ENCODE peak calls at places on chromosomes 12 and 14, in eight cellular contexts. Z is GM12878, U is cardiac fibroblast, J is astrocyte, S is GM10248, M is fibroblast of pulmonary artery, Y is Calu3, B is AG04450. Q is an unnamed sample.

GRCh38 chr14:73796881-73797539 is 54.6 kb upstream of the PTGR2 start:
- DNase-seq in Z (no peak), U (peak), J (peak), S (no peak), M (no peak), Y (no peak), B (no peak), Q (no peak)

GRCh38 chr12:51326762-51327439 is 2.9 kb upstream of the BIN2 start:
- DNase-seq in Z (peak), U (peak), J (peak), S (peak), M (peak), Y (no peak), B (no peak), Q (peak)

GRCh38 chr12:93786669-93787397 is 109.7 kb downstream of the CRADD start:
- DNase-seq in Z (no peak), U (peak), J (peak), S (no peak), M (no peak), Y (no peak), B (no peak), Q (no peak)

GRCh38 chr14:55537782-55538181 is 42.2 kb upstream of the KTN1 start:
- DNase-seq in Z (no peak), U (no peak), J (no peak), S (peak), M (no peak), Y (no peak), B (no peak), Q (peak)

GRCh38 chr12:131943389-131943788 is 6.4 kb upstream of the EP400 start:
- DNase-seq in Z (no peak), U (no peak), J (no peak), S (no peak), M (no peak), Y (no peak), B (no peak), Q (no peak)

GRCh38 chr14:75800792-75801191 is 139.7 kb downstream of the TTLL5 start:
- DNase-seq in Z (no peak), U (no peak), J (no peak), S (no peak), M (no peak), Y (no peak), B (no peak), Q (no peak)

GRCh38 chr12:133026996-133027395 is 10.3 kb upstream of the ZNF84 start:
- DNase-seq in Z (no peak), U (no peak), J (peak), S (no peak), M (no peak), Y (no peak), B (no peak), Q (no peak)

GRCh38 chr12:65470261-65470660 is 191.8 kb downstream of the MSRB3 start:
- DNase-seq in Z (no peak), U (no peak), J (no peak), S (no peak), M (no peak), Y (no peak), B (no peak), Q (no peak)

GRCh38 chr14:53354331-53354730 is 201.2 kb upstream of the DDHD1 start:
- DNase-seq in Z (no peak), U (no peak), J (no peak), S (no peak), M (no peak), Y (no peak), B (no peak), Q (no peak)

GRCh38 chr12:12823308-12823707 is 10.2 kb downstream of the DDX47 start:
- DNase-seq in Z (no peak), U (peak), J (peak), S (no peak), M (peak), Y (no peak), B (peak), Q (no peak)

GRCh38 chr12:91225316-91225715 is 42.7 kb upstream of the DCN start:
- DNase-seq in Z (no peak), U (peak), J (peak), S (no peak), M (no peak), Y (no peak), B (no peak), Q (no peak)

GRCh38 chr14:95786566-95786965 is 72.6 kb upstream of the TCL1A start:
- DNase-seq in Z (no peak), U (no peak), J (no peak), S (no peak), M (no peak), Y (no peak), B (no peak), Q (no peak)

GRCh38 chr12:51371295-51371953 is 19.8 kb downstream of the GALNT6 start:
- DNase-seq in Z (no peak), U (peak), J (peak), S (no peak), M (peak), Y (peak), B (peak), Q (no peak)

GRCh38 chr12:38586652-38587219 is 270.2 kb downstream of the ALG10B start:
- DNase-seq in Z (no peak), U (peak), J (no peak), S (no peak), M (peak), Y (no peak), B (no peak), Q (no peak)

GRCh38 chr12:22684124-22684523 is 59.2 kb downstream of the ETNK1 start:
- DNase-seq in Z (no peak), U (no peak), J (no peak), S (no peak), M (no peak), Y (no peak), B (no peak), Q (no peak)

GRCh38 chr14:59243174-59243573 is 54.7 kb downstream of the DAAM1 start:
- DNase-seq in Z (no peak), U (no peak), J (no peak), S (no peak), M (no peak), Y (no peak), B (no peak), Q (no peak)

DNA sequence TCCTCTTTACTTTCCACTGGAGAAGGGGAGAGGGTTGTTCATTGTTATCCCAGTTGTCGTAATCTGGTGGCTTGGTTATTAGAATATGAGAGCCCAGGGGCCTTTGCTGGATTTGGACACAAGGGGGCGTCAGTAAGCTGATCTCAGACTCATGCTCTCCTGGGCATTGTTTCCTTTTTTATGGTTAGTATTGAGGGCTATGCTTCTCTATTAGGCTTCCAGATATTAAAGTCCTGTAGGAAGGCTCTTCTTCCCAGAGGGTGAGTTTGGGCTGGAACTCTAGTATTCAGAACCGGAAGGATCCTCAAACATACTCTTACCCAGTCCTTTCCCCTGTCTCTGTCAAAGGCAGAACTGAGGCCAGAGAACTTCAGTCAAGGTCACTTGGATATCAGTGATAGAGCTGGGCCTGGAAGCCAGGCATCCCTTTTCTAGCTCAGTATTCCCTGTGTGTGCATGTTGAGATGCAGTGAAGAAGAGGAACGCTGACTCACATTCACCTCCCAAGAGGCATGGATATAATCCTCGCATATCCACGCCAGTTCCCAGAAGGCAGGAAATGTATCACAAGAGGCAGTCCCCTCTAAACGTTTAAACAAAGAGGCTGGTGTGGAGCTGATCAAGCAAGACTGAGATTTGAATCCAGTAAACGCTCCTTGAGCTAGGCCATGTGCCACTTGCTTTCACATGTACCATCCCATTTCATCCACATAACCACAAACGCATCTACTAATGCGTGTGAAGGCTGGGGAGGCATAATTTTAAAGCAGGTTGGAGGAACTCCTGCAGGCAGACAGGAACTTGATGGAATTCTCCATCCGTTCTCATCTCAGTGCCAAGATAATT is 41.6 kb downstream of the UBE3B start:
- DNase-seq in Z (no peak), U (peak), J (peak), S (peak), M (peak), Y (peak), B (peak), Q (peak)
- TF ChIP-seq CTCF in Z (peak), U (peak), J (peak), S (peak), M (peak), Y (peak), B (peak), Q (peak)

DNA sequence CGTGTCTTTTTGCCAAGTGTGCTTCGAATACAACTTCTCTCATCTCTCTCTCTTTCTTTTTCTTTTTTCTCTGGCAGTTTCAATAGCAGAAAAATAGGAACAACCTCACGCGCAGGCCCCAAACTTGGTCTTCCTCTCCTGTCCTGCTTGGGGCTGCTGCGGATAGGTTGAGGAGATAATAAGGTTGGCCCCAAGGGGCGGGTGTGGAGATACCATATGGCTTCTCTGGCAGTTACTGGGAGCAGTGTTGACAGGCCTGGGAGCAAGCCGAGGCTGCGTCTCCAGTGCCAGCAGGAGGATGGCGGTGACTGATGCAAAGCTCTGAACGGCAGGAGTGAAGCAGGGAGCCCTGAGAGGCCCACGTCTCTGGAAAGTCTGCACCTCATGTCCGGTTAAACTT is 89.5 kb upstream of the MANSC4 start:
- DNase-seq in Z (no peak), U (no peak), J (no peak), S (no peak), M (peak), Y (no peak), B (no peak), Q (no peak)
- TF ChIP-seq CTCF in Z (no peak), U (no peak), J (no peak), S (no peak), M (no peak), Y (no peak), B (no peak), Q (no peak)

DNA sequence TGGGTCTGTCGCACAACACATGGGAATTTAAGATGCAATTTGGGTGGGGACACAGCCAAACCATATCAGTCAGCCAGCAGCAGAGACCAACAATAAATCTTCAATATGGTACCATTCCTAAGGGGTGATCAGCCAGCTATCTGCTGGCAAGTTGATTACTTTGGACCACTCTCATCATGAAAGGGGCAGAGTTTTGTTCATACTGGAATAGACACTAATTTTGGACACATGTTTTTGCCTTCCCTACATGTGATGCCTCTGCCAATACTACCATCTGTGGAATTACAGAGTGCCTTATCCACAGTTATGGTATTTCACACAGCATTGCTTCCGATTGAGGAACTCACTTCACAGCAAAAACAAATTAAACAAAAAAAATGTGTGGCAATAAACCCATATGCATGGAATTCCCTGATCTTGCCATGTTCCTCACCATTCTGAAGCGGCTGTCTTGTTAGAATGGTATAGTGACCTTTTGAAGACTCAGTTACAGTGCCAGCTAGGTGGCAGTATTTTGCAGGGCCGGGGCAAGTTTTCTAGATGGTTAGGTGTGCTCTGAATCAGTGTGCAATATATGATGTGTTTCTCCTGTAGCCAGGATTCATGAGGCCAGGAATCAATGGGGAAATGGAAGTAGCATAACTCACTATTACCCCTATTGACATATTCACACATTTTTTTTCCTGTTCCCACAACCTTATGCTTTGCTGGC is 179.0 kb upstream of the IGF1 start:
- DNase-seq in Z (no peak), U (no peak), J (no peak), S (no peak), M (no peak), Y (no peak), B (no peak), Q (no peak)
- TF ChIP-seq CTCF in Z (peak), U (no peak), J (no peak), S (no peak), M (no peak), Y (no peak), B (no peak), Q (no peak)

GRCh38 chr12:53443955-53444354 is 2.4 kb downstream of the PRR13 start:
- DNase-seq in Z (no peak), U (no peak), J (no peak), S (no peak), M (no peak), Y (peak), B (no peak), Q (no peak)

GRCh38 chr12:53441040-53441833 is at the start of gene PRR13:
- DNase-seq in Z (peak), U (peak), J (peak), S (peak), M (peak), Y (peak), B (peak), Q (peak)
- TF ChIP-seq CTCF in Z (no peak), U (no peak), J (no peak), S (no peak), M (no peak), Y (no peak), B (no peak), Q (no peak)